ENCODE peak calls at places on chromosome 11, in five cellular contexts. One of them, this sample, is unnamed.

GRCh38 chr11:59755701-59756495 is 722 bp downstream of the STX3 start:
- DNase-seq in cardiac fibroblast: peak
- DNase-seq in OCI-LY7: no peak
- DNase-seq in AG09309: peak
- DNase-seq in bronchial epithelial cell: peak
- DNase-seq in this sample: no peak

GRCh38 chr11:74809820-74810219 is 61.2 kb downstream of the RNF169 start:
- DNase-seq in bronchial epithelial cell: no peak
- DNase-seq in cardiac fibroblast: no peak
- DNase-seq in OCI-LY7: no peak
- DNase-seq in AG09309: no peak
- DNase-seq in this sample: no peak

GRCh38 chr11:108973402-108974119 is 308.7 kb downstream of the DDX10 start:
- DNase-seq in AG09309: peak
- DNase-seq in bronchial epithelial cell: peak
- DNase-seq in cardiac fibroblast: peak
- DNase-seq in OCI-LY7: no peak
- DNase-seq in this sample: peak

GRCh38 chr11:11297578-11297977 is 55.5 kb downstream of the CSNK2A3 start:
- DNase-seq in bronchial epithelial cell: peak
- DNase-seq in cardiac fibroblast: no peak
- DNase-seq in OCI-LY7: no peak
- DNase-seq in AG09309: no peak
- DNase-seq in this sample: no peak

GRCh38 chr11:124865902-124866851 is 945 bp downstream of the ROBO3 start:
- DNase-seq in bronchial epithelial cell: peak
- DNase-seq in OCI-LY7: no peak
- DNase-seq in AG09309: no peak
- DNase-seq in cardiac fibroblast: peak
- DNase-seq in this sample: no peak

GRCh38 chr11:92211576-92212167 is 12.9 kb upstream of the FAT3 start:
- DNase-seq in bronchial epithelial cell: peak
- DNase-seq in AG09309: peak
- DNase-seq in cardiac fibroblast: peak
- DNase-seq in OCI-LY7: no peak
- DNase-seq in this sample: no peak

GRCh38 chr11:112392860-112393259 is 132.2 kb upstream of the PLET1 start:
- DNase-seq in bronchial epithelial cell: no peak
- DNase-seq in OCI-LY7: no peak
- DNase-seq in AG09309: no peak
- DNase-seq in cardiac fibroblast: no peak
- DNase-seq in this sample: no peak

GRCh38 chr11:16883179-16883578 is 131.0 kb downstream of the PLEKHA7 start:
- DNase-seq in OCI-LY7: no peak
- DNase-seq in AG09309: no peak
- DNase-seq in cardiac fibroblast: peak
- DNase-seq in bronchial epithelial cell: peak
- DNase-seq in this sample: no peak

GRCh38 chr11:77081381-77081851 is 14.6 kb downstream of the CAPN5 start:
- DNase-seq in AG09309: no peak
- DNase-seq in OCI-LY7: no peak
- DNase-seq in cardiac fibroblast: no peak
- DNase-seq in bronchial epithelial cell: no peak
- DNase-seq in this sample: no peak

GRCh38 chr11:47886096-47886495 is 37.9 kb upstream of the NUP160 start:
- DNase-seq in bronchial epithelial cell: peak
- DNase-seq in OCI-LY7: no peak
- DNase-seq in AG09309: no peak
- DNase-seq in cardiac fibroblast: peak
- DNase-seq in this sample: peak

GRCh38 chr11:134617360-134617759 is 205.3 kb upstream of the B3GAT1 start:
- DNase-seq in OCI-LY7: no peak
- DNase-seq in bronchial epithelial cell: no peak
- DNase-seq in cardiac fibroblast: no peak
- DNase-seq in AG09309: no peak
- DNase-seq in this sample: no peak

GRCh38 chr11:1084561-1085439 is 10.1 kb downstream of the MUC2 start:
- DNase-seq in cardiac fibroblast: no peak
- DNase-seq in OCI-LY7: no peak
- DNase-seq in AG09309: no peak
- DNase-seq in bronchial epithelial cell: peak
- DNase-seq in this sample: no peak

GRCh38 chr11:96213500-96213899 is 129.5 kb downstream of the MAML2 start:
- DNase-seq in cardiac fibroblast: peak
- DNase-seq in AG09309: peak
- DNase-seq in bronchial epithelial cell: no peak
- DNase-seq in OCI-LY7: no peak
- DNase-seq in this sample: peak

GRCh38 chr11:126257144-126257543 is 11.6 kb downstream of the SRPRA start:
- DNase-seq in cardiac fibroblast: no peak
- DNase-seq in bronchial epithelial cell: no peak
- DNase-seq in AG09309: no peak
- DNase-seq in OCI-LY7: no peak
- DNase-seq in this sample: no peak

GRCh38 chr11:46250071-46251052 is 27.1 kb upstream of the CREB3L1 start:
- DNase-seq in OCI-LY7: no peak
- DNase-seq in AG09309: no peak
- DNase-seq in cardiac fibroblast: peak
- DNase-seq in bronchial epithelial cell: no peak
- DNase-seq in this sample: no peak

GRCh38 chr11:14942735-14943134 is 29.4 kb downstream of the CALCA start:
- DNase-seq in AG09309: no peak
- DNase-seq in OCI-LY7: no peak
- DNase-seq in cardiac fibroblast: no peak
- DNase-seq in bronchial epithelial cell: no peak
- DNase-seq in this sample: no peak
- TF ChIP-seq CTCF in AG09309: no peak
- TF ChIP-seq CTCF in OCI-LY7: no peak
- TF ChIP-seq CTCF in cardiac fibroblast: no peak
- TF ChIP-seq CTCF in bronchial epithelial cell: no peak
- TF ChIP-seq CTCF in this sample: no peak

DNA sequence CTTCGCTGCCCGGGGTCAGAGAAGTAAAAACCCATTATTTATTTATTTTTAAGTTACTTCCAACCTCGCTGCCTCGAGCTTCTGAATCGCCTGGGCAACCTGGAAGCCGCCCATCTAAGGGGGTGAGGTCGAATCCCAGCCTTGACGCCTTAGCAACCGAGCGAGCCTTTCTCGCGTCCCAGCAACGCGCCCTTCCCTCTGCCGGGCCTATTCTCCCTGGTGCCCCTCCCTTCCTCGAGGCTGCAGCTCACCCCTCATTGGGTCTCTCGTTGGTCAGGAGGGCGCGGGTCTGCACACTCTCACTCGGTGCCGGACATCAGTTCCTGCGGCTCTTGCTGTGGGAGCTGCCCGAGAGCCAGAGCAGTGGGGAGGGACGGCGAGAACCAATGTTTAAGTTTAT is at the start of gene CCDC81:
- DNase-seq in OCI-LY7: no peak
- DNase-seq in bronchial epithelial cell: no peak
- DNase-seq in cardiac fibroblast: no peak
- DNase-seq in AG09309: no peak
- DNase-seq in this sample: no peak
- H3K4me3 ChIP-seq in OCI-LY7: no peak
- H3K4me3 ChIP-seq in bronchial epithelial cell: no peak
- H3K4me3 ChIP-seq in cardiac fibroblast: peak
- H3K4me3 ChIP-seq in AG09309: no peak
- H3K4me3 ChIP-seq in this sample: peak

GRCh38 chr11:107282195-107282594 is 175.4 kb downstream of the CWF19L2 start:
- DNase-seq in bronchial epithelial cell: no peak
- DNase-seq in OCI-LY7: no peak
- DNase-seq in AG09309: no peak
- DNase-seq in cardiac fibroblast: no peak
- DNase-seq in this sample: no peak
- TF ChIP-seq CTCF in bronchial epithelial cell: no peak
- TF ChIP-seq CTCF in OCI-LY7: no peak
- TF ChIP-seq CTCF in AG09309: no peak
- TF ChIP-seq CTCF in cardiac fibroblast: no peak
- TF ChIP-seq CTCF in this sample: no peak

GRCh38 chr11:13209379-13209778 is 68.2 kb upstream of the BMAL1 start:
- DNase-seq in AG09309: no peak
- DNase-seq in cardiac fibroblast: no peak
- DNase-seq in OCI-LY7: no peak
- DNase-seq in bronchial epithelial cell: no peak
- DNase-seq in this sample: no peak

GRCh38 chr11:13206086-13206640 is 71.4 kb upstream of the BMAL1 start:
- DNase-seq in bronchial epithelial cell: no peak
- DNase-seq in cardiac fibroblast: no peak
- DNase-seq in OCI-LY7: no peak
- DNase-seq in AG09309: no peak
- DNase-seq in this sample: no peak

GRCh38 chr11:13207270-13207664 is 70.3 kb upstream of the BMAL1 start:
- DNase-seq in AG09309: no peak
- DNase-seq in bronchial epithelial cell: peak
- DNase-seq in OCI-LY7: no peak
- DNase-seq in cardiac fibroblast: no peak
- DNase-seq in this sample: no peak

GRCh38 chr11:13208921-13209320 is 68.7 kb upstream of the BMAL1 start:
- DNase-seq in OCI-LY7: no peak
- DNase-seq in AG09309: no peak
- DNase-seq in bronchial epithelial cell: no peak
- DNase-seq in cardiac fibroblast: no peak
- DNase-seq in this sample: no peak

DNA sequence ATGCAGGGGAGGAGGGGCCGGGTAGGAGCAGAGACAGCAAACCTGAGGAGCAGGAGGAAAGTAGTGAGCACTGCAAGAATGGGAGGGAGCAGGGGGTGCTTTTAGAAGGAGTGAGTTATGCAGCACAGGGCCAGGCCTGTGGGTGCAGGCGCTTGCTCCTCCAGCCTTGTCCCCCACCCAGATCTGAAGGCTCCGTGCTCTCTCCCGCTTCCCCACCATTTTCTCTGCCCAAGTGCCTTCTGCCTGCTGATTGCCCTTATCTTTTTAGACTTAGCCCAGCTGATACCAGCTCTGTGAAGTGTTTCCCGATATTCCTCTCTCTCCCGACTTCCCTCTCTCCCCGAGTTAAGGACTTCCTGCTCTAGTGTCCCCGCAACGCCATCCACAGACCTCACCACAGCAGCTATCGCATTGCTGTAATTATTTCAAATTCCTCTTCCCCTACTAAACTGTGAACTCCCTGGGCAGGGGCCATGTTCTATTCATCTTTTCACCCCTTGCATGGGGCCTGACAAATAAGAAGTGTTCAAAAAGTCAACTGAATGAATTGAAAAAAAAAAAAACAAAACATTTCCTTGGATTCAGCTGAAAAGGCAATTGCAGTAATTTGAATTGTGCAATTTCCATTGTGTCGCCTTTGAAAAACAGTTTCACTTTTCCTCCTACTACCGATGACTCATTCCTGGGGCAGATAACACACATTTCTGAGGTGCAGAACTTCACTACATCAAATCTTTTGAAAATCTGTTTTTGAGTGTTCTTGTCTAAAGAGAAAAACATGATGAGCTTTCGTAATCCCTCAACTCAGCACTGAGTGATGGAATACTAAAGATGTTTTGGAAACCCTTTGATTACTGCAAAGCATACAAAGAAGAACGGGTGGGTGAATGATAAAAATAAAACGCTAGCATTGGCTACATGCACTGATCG is 69.7 kb upstream of the BMAL1 start:
- DNase-seq in cardiac fibroblast: peak
- DNase-seq in OCI-LY7: no peak
- DNase-seq in bronchial epithelial cell: peak
- DNase-seq in AG09309: peak
- DNase-seq in this sample: peak
- H3K4me3 ChIP-seq in cardiac fibroblast: peak
- H3K4me3 ChIP-seq in OCI-LY7: no peak
- H3K4me3 ChIP-seq in bronchial epithelial cell: peak
- H3K4me3 ChIP-seq in AG09309: peak
- H3K4me3 ChIP-seq in this sample: peak

DNA sequence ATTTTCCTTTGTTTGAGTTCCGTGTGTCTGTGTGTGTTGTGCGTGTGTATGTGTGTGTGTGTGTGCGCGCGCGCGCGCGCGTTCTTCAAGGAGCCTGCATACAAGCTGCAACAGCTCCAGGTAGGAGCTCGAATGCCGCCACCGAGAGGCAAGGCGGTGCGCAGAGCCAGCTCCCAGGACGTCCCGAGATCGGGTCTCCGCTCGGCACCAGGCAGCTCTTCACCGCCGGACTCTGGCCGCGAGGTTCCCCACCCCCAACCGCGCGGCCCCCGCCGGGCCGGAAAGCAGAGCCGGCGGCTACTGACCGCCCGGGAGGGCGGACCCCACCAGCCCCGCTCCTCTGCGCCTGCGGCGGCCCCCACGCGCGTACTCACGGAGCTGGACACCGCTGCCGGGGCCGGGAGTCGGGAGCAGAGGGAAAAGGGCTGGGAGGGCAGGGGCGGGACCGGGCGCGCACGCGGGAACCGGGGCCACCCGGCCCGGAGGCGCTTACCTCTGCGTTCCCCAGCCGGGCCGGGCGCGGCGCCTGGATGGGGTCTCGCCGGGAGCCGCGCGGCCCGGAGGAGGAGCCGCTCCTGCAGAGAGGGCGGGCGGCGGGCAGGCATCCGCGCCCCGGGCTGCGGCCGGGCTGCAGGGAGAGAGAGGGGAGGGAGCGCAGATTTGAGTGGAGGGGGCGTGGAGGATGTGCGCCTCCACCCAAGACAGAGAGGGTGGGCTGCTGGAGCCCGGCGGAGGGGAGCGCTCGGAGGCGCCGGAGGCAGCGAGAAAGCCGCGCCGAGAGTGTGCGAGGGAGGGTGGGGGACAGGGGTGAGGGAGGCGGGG is 40.3 kb upstream of the AKIP1 start:
- DNase-seq in cardiac fibroblast: peak
- DNase-seq in OCI-LY7: no peak
- DNase-seq in bronchial epithelial cell: peak
- DNase-seq in AG09309: no peak
- DNase-seq in this sample: no peak
- TF ChIP-seq CTCF in cardiac fibroblast: no peak
- TF ChIP-seq CTCF in OCI-LY7: no peak
- TF ChIP-seq CTCF in bronchial epithelial cell: peak
- TF ChIP-seq CTCF in AG09309: no peak
- TF ChIP-seq CTCF in this sample: no peak

This sample was measured in AG04449.